ENCODE peak calls at places on chromosomes 6 and 20, in seven cellular contexts. M, K, Q, J, D, Y and X are unnamed samples.

GRCh38 chr6:159969204-159969912 is 476 bp downstream of the IGF2R start:
- DNase-seq in Q (peak), M (peak), J (peak), D (peak), K (peak), Y (peak), X (no peak)

GRCh38 chr6:158506577-158506976 is 53.3 kb upstream of the TMEM181 start:
- DNase-seq in Q (no peak), D (no peak), M (peak), J (no peak), K (peak), Y (peak), X (no peak)

GRCh38 chr6:35083507-35083906 is 57.6 kb downstream of the TCP11 start:
- DNase-seq in Y (no peak), M (no peak), D (peak), Q (peak), J (no peak), K (no peak), X (no peak)

GRCh38 chr6:14231546-14232280 is 114.1 kb downstream of the CD83 start:
- DNase-seq in K (peak), D (no peak), M (no peak), J (no peak), Q (no peak), Y (no peak), X (no peak)

GRCh38 chr6:30814137-30815084 is 69.9 kb upstream of the DDR1 start:
- DNase-seq in J (peak), M (peak), K (peak), Q (peak), D (no peak), Y (no peak), X (no peak)

GRCh38 chr6:14275493-14275851 is 157.9 kb downstream of the CD83 start:
- DNase-seq in J (no peak), Q (no peak), Y (no peak), K (peak), D (no peak), M (no peak), X (no peak)

GRCh38 chr6:84432616-84433015 is 205.2 kb upstream of the CEP162 start:
- DNase-seq in Y (no peak), K (no peak), D (no peak), Q (no peak), M (peak), J (no peak), X (no peak)

GRCh38 chr20:21437816-21438215 is 40.5 kb upstream of the NKX2-4 start:
- DNase-seq in D (no peak), J (no peak), Q (no peak), M (no peak), K (no peak), Y (no peak), X (no peak)

GRCh38 chr6:43924222-43924702 is 154.3 kb downstream of the VEGFA start:
- DNase-seq in D (no peak), Q (no peak), Y (no peak), J (no peak), K (peak), M (peak), X (no peak)

GRCh38 chr20:14288341-14289330 is 48.8 kb downstream of the FLRT3 start:
- DNase-seq in Y (no peak), D (no peak), Q (no peak), M (peak), J (no peak), K (peak), X (no peak)

GRCh38 chr6:108546079-108547049 is 14.4 kb upstream of the FOXO3 start:
- DNase-seq in M (no peak), K (no peak), D (no peak), Y (no peak), J (no peak), Q (no peak), X (no peak)

GRCh38 chr6:98203170-98203806 is 631.1 kb upstream of the POU3F2 start:
- DNase-seq in D (no peak), J (no peak), Y (peak), M (peak), Q (no peak), K (peak), X (no peak)

GRCh38 chr20:13930246-13930645 is 60.2 kb downstream of the SEL1L2 start:
- DNase-seq in Q (no peak), D (no peak), J (peak), Y (no peak), K (no peak), M (no peak), X (no peak)

DNA sequence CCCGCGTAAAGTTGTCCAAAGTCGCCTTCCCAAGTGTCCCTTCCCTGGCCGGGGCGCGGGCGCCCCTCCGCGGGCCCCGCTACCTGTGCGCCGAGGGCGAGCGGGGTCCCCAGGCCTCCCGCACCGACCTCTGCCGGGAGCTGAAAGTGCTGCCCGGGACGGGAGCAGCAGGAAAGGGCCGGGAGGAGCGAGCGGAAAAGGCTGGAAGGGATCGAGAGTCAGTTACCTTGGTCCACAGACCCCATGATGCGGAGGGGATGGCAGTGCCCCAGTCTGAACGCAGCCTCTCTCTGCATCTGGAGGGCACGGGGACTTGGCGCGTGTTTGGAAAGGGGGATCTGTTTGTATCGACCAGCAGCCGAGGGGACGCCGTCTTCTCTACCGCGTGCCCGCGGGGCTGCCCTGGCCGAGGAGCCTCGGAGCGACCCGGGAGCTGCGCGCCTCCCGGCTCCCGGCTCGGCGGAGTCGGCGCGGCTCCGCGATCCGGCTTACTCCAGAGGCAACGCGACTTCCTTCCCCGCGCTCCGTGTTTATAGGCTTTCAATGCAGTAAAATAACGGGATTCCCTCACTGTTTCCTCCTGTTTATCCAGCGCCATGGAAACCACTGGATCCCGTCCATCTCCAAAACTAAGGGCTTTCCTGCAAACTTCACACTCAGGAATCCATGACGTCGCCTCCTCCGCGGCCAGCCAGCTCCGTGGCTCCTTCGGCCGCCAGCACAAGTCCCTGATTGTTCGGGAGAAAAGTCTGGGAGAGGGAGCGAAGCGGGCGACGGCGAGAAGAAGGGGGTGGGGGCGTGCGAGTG is 20.0 kb upstream of the NFATC2 start:
- DNase-seq in Y (peak), M (peak), K (peak), D (peak), Q (peak), J (peak), X (peak)
- TF ChIP-seq CTCF in Y (no peak), M (no peak), K (peak), D (no peak), Q (peak), J (peak), X (no peak)

GRCh38 chr6:162528538-162528937 is 199.0 kb downstream of the PRKN start:
- DNase-seq in Y (no peak), K (no peak), M (no peak), Q (no peak), D (no peak), J (no peak), X (no peak)

GRCh38 chr6:162526960-162527359 is 200.6 kb downstream of the PRKN start:
- DNase-seq in K (no peak), D (no peak), Y (no peak), Q (no peak), M (no peak), J (no peak), X (no peak)

GRCh38 chr6:162533009-162533400 is 194.6 kb downstream of the PRKN start:
- DNase-seq in M (no peak), D (peak), K (no peak), J (no peak), Y (no peak), Q (no peak), X (no peak)

DNA sequence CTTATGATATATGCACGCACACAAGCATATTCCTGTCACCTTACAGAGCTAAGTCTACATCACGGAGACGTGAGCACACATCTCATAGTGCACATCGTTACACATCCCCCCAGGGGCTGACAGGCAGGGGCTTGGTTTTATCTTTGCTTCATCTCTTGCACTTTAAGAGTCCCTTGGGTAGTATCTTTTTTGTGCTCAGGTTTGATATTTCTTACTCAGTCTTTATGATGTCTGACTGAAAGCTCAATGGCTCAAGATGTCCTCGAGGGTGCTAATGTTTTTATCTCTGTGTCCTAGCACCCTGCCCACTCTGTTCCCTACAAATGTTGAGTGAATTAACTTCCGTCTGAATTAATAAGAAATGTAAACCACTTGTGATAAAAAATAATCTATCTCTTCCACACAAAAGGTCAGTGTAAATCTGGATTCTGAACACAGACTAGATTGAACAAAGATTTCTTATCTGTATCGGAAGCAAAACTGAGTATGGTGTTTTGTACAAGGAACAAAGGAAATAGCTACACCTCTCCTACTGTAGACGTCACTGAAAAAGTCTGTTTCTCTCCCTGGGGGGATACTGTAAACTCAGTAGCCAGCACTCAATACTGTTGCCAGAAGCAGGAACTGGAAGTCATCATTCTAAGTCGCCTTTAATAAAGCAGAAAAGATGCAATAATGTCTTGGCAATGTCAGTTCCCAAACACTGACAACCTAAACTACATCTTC is 195.1 kb downstream of the PRKN start:
- DNase-seq in M (no peak), Y (no peak), D (no peak), J (no peak), K (no peak), Q (no peak), X (no peak)
- TF ChIP-seq CTCF in M (no peak), Y (no peak), D (no peak), J (no peak), K (no peak), Q (no peak), X (no peak)

DNA sequence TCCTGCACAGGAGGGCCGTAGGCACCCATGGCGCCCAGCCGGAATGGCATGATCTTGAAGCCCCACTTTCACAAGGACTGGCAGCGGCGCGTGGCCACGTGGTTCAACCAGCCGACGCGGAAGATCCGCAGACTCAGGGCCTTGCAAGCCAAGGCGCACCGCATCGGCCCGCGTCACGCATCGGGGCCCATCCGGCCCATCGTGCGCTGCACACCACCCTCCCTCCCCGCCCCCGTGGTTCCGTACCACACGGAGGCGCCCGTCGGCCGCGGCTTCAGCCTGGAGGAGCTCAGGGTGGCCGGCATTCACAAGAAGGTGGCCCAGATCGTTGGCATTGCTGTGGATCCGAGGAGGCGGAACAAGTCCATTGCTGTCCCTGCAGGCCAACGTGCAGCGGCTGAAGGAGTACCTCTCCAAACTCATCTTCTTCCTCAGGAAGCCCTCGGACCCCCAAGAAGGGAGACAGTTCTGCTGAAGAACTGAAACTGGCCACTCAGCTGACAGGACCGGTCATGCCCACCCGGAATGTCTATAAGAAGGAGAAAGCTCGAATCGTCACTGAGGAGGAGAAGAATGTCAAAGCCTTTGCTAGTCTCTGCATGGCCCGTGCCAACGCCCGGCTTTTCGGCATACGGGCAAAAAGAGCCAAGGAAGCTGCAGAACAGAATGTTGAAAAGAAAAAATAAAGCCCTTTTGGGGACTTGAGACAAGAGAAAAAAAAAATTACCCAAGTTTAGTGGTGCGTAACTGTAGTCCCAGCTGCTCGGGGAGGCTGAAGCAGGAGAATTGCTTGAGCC is 9.9 kb upstream of the NCOA5 start:
- DNase-seq in J (no peak), D (no peak), K (no peak), M (no peak), Q (no peak), Y (peak), X (no peak)
- TF ChIP-seq CTCF in J (no peak), D (no peak), K (no peak), M (no peak), Q (peak), Y (no peak), X (no peak)

GRCh38 chr6:136792066-136792944 is at the start of gene MAP3K5:
- DNase-seq in Y (peak), D (peak), J (peak), M (peak), Q (peak), K (peak), X (peak)
- TF ChIP-seq CTCF in Y (no peak), D (peak), J (no peak), M (peak), Q (peak), K (peak), X (peak)

GRCh38 chr20:44603327-44603726 is 20.9 kb downstream of the PKIG start:
- DNase-seq in D (no peak), M (no peak), J (no peak), Y (no peak), Q (no peak), K (no peak), X (no peak)
- TF ChIP-seq CTCF in D (no peak), M (no peak), J (peak), Y (no peak), Q (no peak), K (no peak), X (no peak)

DNA sequence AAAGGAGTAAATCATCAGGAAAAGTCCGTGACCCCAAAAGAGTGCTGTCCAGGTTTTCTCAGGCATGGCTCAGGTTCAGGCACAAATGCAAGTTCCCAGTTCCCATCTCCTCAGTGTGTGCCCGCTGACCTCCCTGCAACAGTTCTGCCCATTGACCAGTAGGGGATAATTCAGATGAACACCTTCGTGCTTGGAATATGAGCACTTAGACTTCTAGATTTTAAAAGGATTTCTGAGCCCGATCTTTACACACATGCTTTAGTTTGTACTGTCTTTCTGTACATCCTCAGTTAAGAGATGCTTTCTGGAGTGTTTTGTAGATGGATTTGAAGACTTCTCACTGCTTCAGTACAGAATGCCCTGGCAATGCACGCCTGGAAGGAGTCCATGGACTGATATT is 239.7 kb upstream of the PLCB4 start:
- DNase-seq in Q (no peak), Y (no peak), K (no peak), D (no peak), J (no peak), M (no peak), X (no peak)
- TF ChIP-seq CTCF in Q (no peak), Y (peak), K (no peak), D (no peak), J (peak), M (peak), X (no peak)

GRCh38 chr20:44068780-44069191 is 118.2 kb downstream of the JPH2 start:
- DNase-seq in J (no peak), Y (no peak), D (no peak), K (no peak), M (no peak), Q (peak), X (no peak)

GRCh38 chr20:44066645-44067606 is 120.1 kb downstream of the JPH2 start:
- DNase-seq in M (no peak), J (no peak), D (no peak), K (no peak), Y (no peak), Q (no peak), X (no peak)

GRCh38 chr20:44067650-44068081 is 119.3 kb downstream of the JPH2 start:
- DNase-seq in D (no peak), J (no peak), Q (no peak), Y (no peak), K (no peak), M (no peak), X (no peak)

GRCh38 chr20:44069203-44069931 is 117.6 kb downstream of the JPH2 start:
- DNase-seq in J (no peak), K (no peak), M (no peak), Y (no peak), Q (no peak), D (no peak), X (no peak)

DNA sequence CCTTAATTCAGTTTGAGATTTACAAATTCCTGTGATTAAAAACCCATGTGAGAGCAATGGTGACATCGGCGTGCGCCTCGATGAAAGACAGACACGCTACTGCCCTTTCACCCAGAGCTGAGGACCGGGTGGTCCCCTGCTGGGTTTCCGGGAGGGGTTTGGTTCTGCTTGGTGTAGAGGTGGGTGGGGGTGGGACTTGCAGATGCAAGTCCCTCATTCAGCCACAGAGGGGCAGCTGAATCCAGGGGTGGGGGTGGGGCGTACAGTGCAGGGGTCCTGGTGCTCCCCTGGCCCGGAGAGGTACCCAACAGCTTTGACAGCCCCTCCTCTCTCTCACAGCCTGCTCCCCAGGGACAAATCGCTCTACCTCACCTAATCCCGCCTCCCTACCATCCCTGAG is 118.7 kb downstream of the JPH2 start:
- DNase-seq in J (no peak), M (no peak), Q (no peak), Y (no peak), D (no peak), K (no peak), X (no peak)
- TF ChIP-seq CTCF in J (no peak), M (no peak), Q (no peak), Y (no peak), D (no peak), K (no peak), X (no peak)

DNA sequence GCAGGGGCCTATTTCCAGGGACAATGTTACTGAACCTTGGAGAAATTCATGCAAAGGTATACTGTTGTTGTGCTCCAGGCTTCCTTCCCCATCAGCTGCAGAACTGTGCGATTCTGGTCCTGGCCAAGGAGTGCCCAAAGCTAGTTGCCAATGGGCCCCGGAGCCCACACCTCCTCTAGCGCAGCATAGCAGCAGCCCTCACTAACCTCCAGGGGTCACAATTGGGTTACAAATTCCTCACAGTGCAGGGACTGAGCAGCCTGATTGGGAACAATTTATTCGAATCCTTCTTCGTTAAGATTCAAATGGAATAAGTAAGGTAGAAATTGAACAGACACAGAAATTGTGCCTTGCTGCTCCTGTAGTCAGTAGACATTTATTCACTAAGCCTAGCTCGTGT is 284.9 kb downstream of the PRKN start:
- DNase-seq in D (no peak), Q (no peak), Y (peak), J (no peak), M (no peak), K (no peak), X (no peak)
- TF ChIP-seq CTCF in D (no peak), Q (no peak), Y (peak), J (no peak), M (no peak), K (no peak), X (no peak)

GRCh38 chr20:63624486-63624885 is 2.4 kb downstream of the GMEB2 start:
- DNase-seq in Q (no peak), D (no peak), J (no peak), Y (no peak), M (peak), K (peak), X (no peak)
- TF ChIP-seq CTCF in Q (no peak), D (no peak), J (no peak), Y (no peak), M (peak), K (peak), X (no peak)

DNA sequence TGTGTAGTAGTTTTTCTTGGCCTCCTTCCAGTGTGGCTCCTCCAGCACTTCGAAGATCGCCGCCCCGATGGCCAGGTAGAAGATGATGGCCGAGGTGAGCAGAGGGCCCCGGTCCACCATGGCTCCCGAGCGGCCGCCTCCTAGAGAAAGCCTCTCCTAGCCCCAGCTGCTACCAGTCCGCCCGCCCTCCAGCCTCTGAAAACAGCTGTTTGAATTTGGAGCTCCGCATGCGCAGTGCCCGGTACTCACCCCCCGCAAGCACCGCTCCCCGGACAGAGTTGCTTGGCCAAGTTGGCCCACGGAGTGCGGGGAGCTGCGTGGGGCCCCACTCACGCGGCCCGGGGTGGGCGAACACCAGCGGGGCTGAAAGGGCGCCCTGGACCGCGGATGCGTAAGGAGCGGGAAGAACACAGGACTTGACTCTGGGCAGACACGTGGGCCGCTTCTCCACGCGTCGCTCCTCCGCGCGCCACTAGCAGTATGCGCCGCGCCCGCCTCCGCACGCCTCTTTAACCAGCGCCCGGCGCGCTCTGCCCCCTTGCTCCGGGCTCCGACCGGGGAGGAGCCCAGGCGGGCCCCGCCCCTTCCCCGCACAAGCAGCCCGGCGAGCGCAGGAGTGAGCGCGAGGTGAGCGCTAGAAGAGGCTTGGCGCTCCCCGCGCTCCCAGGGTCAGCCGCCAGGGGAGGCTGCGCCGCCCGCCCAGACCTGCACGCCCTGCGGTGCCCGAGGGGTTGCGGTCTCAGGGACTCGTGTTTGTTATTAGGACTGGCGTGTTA is at the start of gene KCNK5:
- DNase-seq in M (peak), J (no peak), D (peak), K (peak), Q (peak), Y (peak), X (peak)
- TF ChIP-seq CTCF in M (peak), J (no peak), D (peak), K (peak), Q (peak), Y (peak), X (peak)